ENCODE peak calls at places on chromosomes 11 and 22, in seven cellular contexts. R is PC-3; N is effector memory CD4-positive, alpha-beta T cell; J is heart left ventricle; Z is mesendoderm; A is foreskin keratinocyte; D is upper lobe of left lung. B is an unnamed sample.

GRCh38 chr22:50699754-50700386 is 27.2 kb downstream of the SHANK3 start:
- DNase-seq in R (no peak), N (no peak), J (peak; percentile 37), Z (peak; percentile 69), A (no peak), D (no peak), B (no peak)

GRCh38 chr11:45674481-45675190 is 9.2 kb upstream of the CHST1 start:
- DNase-seq in R (no peak), N (no peak), J (no peak), Z (no peak), A (no peak), D (no peak), B (no peak)

GRCh38 chr11:113730887-113731726 is 25.0 kb upstream of the TMPRSS5 start:
- DNase-seq in R (peak; percentile 83), N (no peak), J (no peak), Z (peak; percentile 69), A (peak; percentile 44), D (no peak), B (no peak)

GRCh38 chr11:95297680-95298452 is 66.9 kb upstream of the SESN3 start:
- DNase-seq in R (no peak), N (no peak), J (no peak), Z (peak; percentile 30), A (no peak), D (no peak), B (no peak)

GRCh38 chr22:46998346-46998745 is 235.9 kb downstream of the TBC1D22A start:
- DNase-seq in R (no peak), N (no peak), J (no peak), Z (no peak), A (no peak), D (no peak), B (no peak)

GRCh38 chr11:17277024-17277584 is 565 bp downstream of the NUCB2 start:
- DNase-seq in R (peak; percentile 48), N (no peak), J (no peak), Z (peak; percentile 14), A (peak; percentile 52), D (no peak), B (no peak)

GRCh38 chr22:23069502-23070357 is 589 bp upstream of the GNAZ start:
- DNase-seq in R (peak; percentile 82), N (peak; percentile 86), J (peak; percentile 96), Z (peak; percentile 89), A (peak; percentile 45), D (peak; percentile 89), B (peak; percentile 32)

GRCh38 chr11:124108158-124108557 is 7.1 kb upstream of the VWA5A start:
- DNase-seq in R (peak; percentile 53), N (no peak), J (no peak), Z (peak; percentile 80), A (peak; percentile 10), D (no peak), B (no peak)

GRCh38 chr11:45028921-45029680 is 78.4 kb upstream of the TP53I11 start:
- DNase-seq in R (no peak), N (no peak), J (no peak), Z (no peak), A (no peak), D (no peak), B (no peak)

GRCh38 chr11:22078063-22078462 is 114.8 kb upstream of the ANO5 start:
- DNase-seq in R (no peak), N (no peak), J (no peak), Z (no peak), A (no peak), D (no peak), B (no peak)

GRCh38 chr22:47605886-47606285 is 843.4 kb downstream of the TBC1D22A start:
- DNase-seq in R (no peak), N (no peak), J (no peak), Z (no peak), A (no peak), D (no peak), B (no peak)

DNA sequence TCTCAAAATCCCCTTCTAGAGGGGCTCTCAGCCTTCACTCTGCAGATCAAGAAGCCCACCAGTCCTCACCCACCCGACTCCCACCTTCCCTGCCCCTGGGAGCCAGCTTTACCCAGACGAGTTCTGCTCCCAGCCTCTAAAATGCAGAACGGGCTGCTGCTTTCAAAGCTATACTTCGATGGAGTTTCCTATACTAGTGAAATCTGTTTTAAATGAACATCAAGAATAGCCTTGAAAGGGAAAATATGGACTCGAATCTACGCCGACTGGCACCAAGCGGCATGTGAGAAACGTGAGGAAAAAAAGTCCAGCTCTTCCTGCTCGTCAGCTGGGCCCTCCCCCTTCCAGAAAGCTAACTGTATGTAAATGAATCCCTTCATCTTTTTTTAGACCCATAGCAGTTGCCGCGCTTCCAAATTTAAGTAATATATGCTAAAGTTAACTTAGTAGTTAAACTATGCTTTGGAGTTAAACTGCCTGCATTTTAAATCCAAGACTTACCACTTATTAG is 211.7 kb downstream of the NTM start:
- DNase-seq in R (no peak), N (no peak), J (no peak), Z (no peak), A (no peak), D (no peak), B (no peak)
- H3K4me1 ChIP-seq in R (no peaks in the 10 kb centered on the region), N (no peaks in the 10 kb centered on the region), J (no peaks in the 10 kb centered on the region), Z (peaks cover 2% of the 10 kb centered on the region), A (no peaks in the 10 kb centered on the region), D (no peaks in the 10 kb centered on the region), B (no peaks in the 10 kb centered on the region)

GRCh38 chr22:38062782-38063181 is 5.6 kb downstream of the PICK1 start:
- DNase-seq in R (no peak), N (no peak), J (no peak), Z (no peak), A (no peak), D (peak; percentile 67), B (no peak)

GRCh38 chr22:38067771-38068360 is 10.7 kb downstream of the PICK1 start:
- DNase-seq in R (no peak), N (no peak), J (peak; percentile 58), Z (no peak), A (no peak), D (no peak), B (no peak)

GRCh38 chr22:38066381-38067027 is 9.3 kb downstream of the PICK1 start:
- DNase-seq in R (no peak), N (no peak), J (peak; percentile 44), Z (no peak), A (no peak), D (no peak), B (no peak)

GRCh38 chr22:38067028-38067415 is 9.8 kb downstream of the PICK1 start:
- DNase-seq in R (no peak), N (no peak), J (peak; percentile 37), Z (no peak), A (no peak), D (no peak), B (no peak)

GRCh38 chr22:38065539-38065938 is 8.3 kb downstream of the PICK1 start:
- DNase-seq in R (no peak), N (no peak), J (peak; percentile 37), Z (no peak), A (no peak), D (no peak), B (no peak)
- H3K4me1 ChIP-seq in R (no peaks in the 10 kb centered on the region), N (no peaks in the 10 kb centered on the region), J (peaks cover 39% of the 10 kb centered on the region), Z (no peaks in the 10 kb centered on the region), A (no peaks in the 10 kb centered on the region), D (peaks cover 18% of the 10 kb centered on the region), B (no peaks in the 10 kb centered on the region)

GRCh38 chr11:8765294-8765693 is 82.7 kb downstream of the RPL27A start:
- DNase-seq in R (no peak), N (no peak), J (no peak), Z (peak; percentile 88), A (peak; percentile 34), D (no peak), B (no peak)

GRCh38 chr11:8768625-8769333 is 86.2 kb downstream of the RPL27A start:
- DNase-seq in R (peak; percentile 79), N (no peak), J (no peak), Z (peak; percentile 80), A (peak; percentile 65), D (peak; percentile 61), B (no peak)

GRCh38 chr11:8767466-8768142 is 85.0 kb downstream of the RPL27A start:
- DNase-seq in R (peak; percentile 26), N (no peak), J (no peak), Z (peak; percentile 76), A (peak; percentile 81), D (no peak), B (no peak)

GRCh38 chr11:8766043-8766992 is 83.7 kb downstream of the RPL27A start:
- DNase-seq in R (no peak), N (no peak), J (no peak), Z (peak; percentile 59), A (peak; percentile 60), D (peak; percentile 66), B (no peak)

DNA sequence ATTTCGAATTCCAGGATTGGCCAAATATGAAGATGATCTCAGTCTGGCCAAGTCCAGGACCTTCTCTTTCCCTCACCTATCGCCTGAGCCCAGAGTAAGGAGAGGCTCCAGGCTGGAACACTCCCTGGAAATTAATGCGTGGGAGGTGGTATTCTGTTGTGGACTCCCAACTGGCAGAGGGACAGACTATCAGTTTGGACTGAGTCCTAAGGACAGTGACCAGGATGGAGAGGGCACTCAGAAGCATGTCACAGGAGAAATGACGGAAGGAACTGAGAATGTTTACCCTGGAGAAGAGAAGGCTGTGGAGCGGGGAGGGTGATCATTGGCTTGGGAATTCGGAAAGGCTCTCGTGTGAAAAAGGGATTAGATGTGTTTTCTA is 84.4 kb downstream of the RPL27A start:
- DNase-seq in R (no peak), N (no peak), J (no peak), Z (peak; percentile 21), A (no peak), D (no peak), B (no peak)
- H3K4me1 ChIP-seq in R (peaks cover 31% of the 10 kb centered on the region), N (no peaks in the 10 kb centered on the region), J (peaks cover 80% of the 10 kb centered on the region), Z (peaks cover 17% of the 10 kb centered on the region), A (peaks cover 43% of the 10 kb centered on the region), D (peaks cover 29% of the 10 kb centered on the region), B (peaks cover 55% of the 10 kb centered on the region)

GRCh38 chr22:20531404-20532181 is 24.2 kb downstream of the MED15 start:
- DNase-seq in R (peak; percentile 91), N (no peak), J (peak; percentile 65), Z (peak; percentile 90), A (peak; percentile 97), D (peak; percentile 86), B (no peak)

GRCh38 chr22:20532256-20532993 is 25.0 kb downstream of the MED15 start:
- DNase-seq in R (no peak), N (no peak), J (peak; percentile 31), Z (no peak), A (no peak), D (no peak), B (no peak)

GRCh38 chr22:20533095-20533878 is 25.9 kb downstream of the MED15 start:
- DNase-seq in R (no peak), N (no peak), J (peak; percentile 32), Z (no peak), A (no peak), D (no peak), B (no peak)

GRCh38 chr22:20531154-20531403 is 23.7 kb downstream of the MED15 start:
- DNase-seq in R (no peak), N (no peak), J (no peak), Z (no peak), A (no peak), D (no peak), B (no peak)

DNA sequence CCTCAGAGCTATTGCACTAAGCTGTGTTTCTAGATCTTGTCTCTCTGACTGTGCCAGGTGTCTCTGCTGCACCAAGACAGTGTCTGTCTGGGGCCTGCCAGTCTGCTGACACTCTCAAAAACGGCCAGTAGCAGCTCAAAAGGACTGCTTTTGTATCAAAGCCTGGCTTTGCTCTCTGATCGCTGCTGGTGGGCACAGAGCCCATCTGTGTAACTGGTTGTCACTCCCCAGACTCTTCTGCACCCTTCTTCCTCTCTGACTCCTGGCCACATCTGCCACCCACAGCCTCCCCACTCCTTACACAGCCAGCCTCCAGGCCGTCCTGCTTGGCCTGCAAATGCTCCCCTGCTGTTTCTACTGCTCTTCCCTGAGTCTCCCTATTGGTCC is 26.5 kb downstream of the MED15 start:
- DNase-seq in R (no peak), N (no peak), J (peak; percentile 36), Z (no peak), A (no peak), D (no peak), B (no peak)
- H3K4me1 ChIP-seq in R (peaks cover 33% of the 10 kb centered on the region), N (peaks cover 26% of the 10 kb centered on the region), J (peaks cover 68% of the 10 kb centered on the region), Z (peaks cover 9% of the 10 kb centered on the region), A (peaks cover 44% of the 10 kb centered on the region), D (peaks cover 45% of the 10 kb centered on the region), B (peaks cover 46% of the 10 kb centered on the region)

GRCh38 chr11:695332-695605 is 247 bp upstream of the DEAF1 start:
- DNase-seq in R (no peak), N (no peak), J (no peak), Z (no peak), A (no peak), D (no peak), B (no peak)
- H3K4me1 ChIP-seq in R (peaks cover 35% of the 10 kb centered on the region), N (peaks cover 39% of the 10 kb centered on the region), J (peaks cover 34% of the 10 kb centered on the region), Z (no peaks in the 10 kb centered on the region), A (peaks cover 28% of the 10 kb centered on the region), D (peaks cover 32% of the 10 kb centered on the region), B (peaks cover 42% of the 10 kb centered on the region)

B was measured in esophagus squamous epithelium.